ENCODE peak calls at places on chromosome 2, in nine cellular contexts. E is EL, Z is stomach, Q is GM12891, G is coronary artery, O is GM04504, U is Karpas-422, F is nephron progenitor cell, Y is sciatic nerve. D is an unnamed sample.

GRCh38 chr2:145043399-145043834 is 523.5 kb upstream of the ZEB2 start:
- DNase-seq in E (no peak), Z (no peak), Q (no peak), G (no peak), O (no peak), U (no peak), F (no peak), Y (no peak), D (no peak)

GRCh38 chr2:239148495-239149200 is 252.2 kb downstream of the HDAC4 start:
- DNase-seq in E (no peak), Z (no peak), Q (no peak), G (no peak), O (no peak), U (no peak), F (no peak), Y (peak; percentile 48), D (no peak)

GRCh38 chr2:50746526-50746925 is 285.4 kb downstream of the NRXN1 start:
- DNase-seq in E (peak; percentile 0), Z (no peak), Q (peak; percentile 5), G (no peak), O (no peak), U (peak; percentile 76), F (peak; percentile 37), Y (no peak), D (no peak)

GRCh38 chr2:63665806-63666205 is 77.0 kb downstream of the MDH1 start:
- DNase-seq in E (peak; percentile 74), Z (no peak), Q (no peak), G (no peak), O (peak; percentile 80), U (no peak), F (no peak), Y (no peak), D (no peak)

GRCh38 chr2:237827421-237827987 is 28.9 kb downstream of the RBM44 start:
- DNase-seq in E (no peak), Z (no peak), Q (no peak), G (no peak), O (no peak), U (no peak), F (no peak), Y (no peak), D (no peak)

GRCh38 chr2:28613616-28614501 is 118.0 kb downstream of the PLB1 start:
- DNase-seq in E (peak; percentile 41), Z (no peak), Q (no peak), G (no peak), O (no peak), U (no peak), F (no peak), Y (no peak), D (no peak)

GRCh38 chr2:239800785-239801184 is 224.4 kb downstream of the NDUFA10 start:
- DNase-seq in E (no peak), Z (peak; percentile 17), Q (no peak), G (peak; percentile 45), O (no peak), U (no peak), F (no peak), Y (peak; percentile 39), D (no peak)

GRCh38 chr2:102439065-102439695 is 16.2 kb downstream of the IL18RAP start:
- DNase-seq in E (peak; percentile 32), Z (no peak), Q (no peak), G (no peak), O (no peak), U (no peak), F (no peak), Y (no peak), D (no peak)

GRCh38 chr2:129894616-129895015 is 84.8 kb upstream of the RAB6C start:
- DNase-seq in E (no peak), Z (peak; percentile 14), Q (no peak), G (no peak), O (no peak), U (no peak), F (no peak), Y (no peak), D (no peak)

GRCh38 chr2:120775261-120775660 is 39.6 kb downstream of the GLI2 start:
- DNase-seq in E (no peak), Z (no peak), Q (no peak), G (no peak), O (no peak), U (no peak), F (no peak), Y (no peak), D (no peak)

GRCh38 chr2:186780701-186781316 is 68.2 kb downstream of the ZSWIM2 start:
- DNase-seq in E (peak; percentile 31), Z (no peak), Q (no peak), G (no peak), O (no peak), U (peak; percentile 56), F (no peak), Y (no peak), D (no peak)

GRCh38 chr2:188897096-188897495 is 77.1 kb upstream of the COL3A1 start:
- DNase-seq in E (peak; percentile 3), Z (no peak), Q (no peak), G (no peak), O (peak; percentile 58), U (no peak), F (no peak), Y (no peak), D (no peak)

GRCh38 chr2:17800693-17801458 is 15.4 kb upstream of the MSGN1 start:
- DNase-seq in E (no peak), Z (no peak), Q (no peak), G (no peak), O (no peak), U (no peak), F (no peak), Y (no peak), D (no peak)

GRCh38 chr2:127074358-127074757 is 32.6 kb downstream of the BIN1 start:
- DNase-seq in E (no peak), Z (no peak), Q (no peak), G (no peak), O (no peak), U (no peak), F (no peak), Y (no peak), D (no peak)

GRCh38 chr2:171013851-171014250 is 84.8 kb downstream of the GORASP2 start:
- DNase-seq in E (no peak), Z (no peak), Q (no peak), G (no peak), O (no peak), U (no peak), F (no peak), Y (no peak), D (no peak)

GRCh38 chr2:223815186-223815883 is 22.0 kb downstream of the AP1S3 start:
- DNase-seq in E (peak; percentile 97), Z (no peak), Q (no peak), G (no peak), O (peak; percentile 49), U (no peak), F (no peak), Y (no peak), D (no peak)

GRCh38 chr2:158753561-158754302 is 41.4 kb upstream of the DAPL1 start:
- DNase-seq in E (peak; percentile 61), Z (peak; percentile 33), Q (peak; percentile 20), G (no peak), O (peak; percentile 38), U (peak; percentile 70), F (peak; percentile 43), Y (no peak), D (peak; percentile 54)